ENCODE peak calls at places on chromosomes 3 and 15, in four cellular contexts. R is HepG2, Z is H1, N is K562. H is an unnamed sample.

GRCh38 chr3:146504546-146505197 is 35.3 kb upstream of the PLSCR2 start:
- DNase-seq in R (no peak), Z (no peak), N (no peak), H (no peak)

GRCh38 chr3:47394140-47394855 is 13.5 kb downstream of the PTPN23 start:
- DNase-seq in N (no peak), Z (no peak), R (peak; percentile 85), H (no peak)

GRCh38 chr15:92647467-92648163 is 8.0 kb downstream of the FAM174B start:
- DNase-seq in N (no peak), R (no peak), Z (no peak), H (no peak)

GRCh38 chr15:59473226-59473625 is 35.2 kb downstream of the FAM81A start:
- DNase-seq in R (no peak), N (no peak), Z (no peak), H (no peak)

GRCh38 chr15:93042691-93043378 is 46.2 kb downstream of the RGMA start:
- DNase-seq in R (no peak), N (no peak), Z (no peak), H (no peak)

GRCh38 chr3:114586119-114586518 is 292.3 kb downstream of the TIGIT start:
- DNase-seq in R (peak; percentile 9), N (no peak), Z (no peak), H (no peak)

GRCh38 chr3:30225021-30225420 is 381.4 kb upstream of the TGFBR2 start:
- DNase-seq in R (no peak), N (no peak), Z (no peak), H (no peak)

GRCh38 chr15:46703352-46703861 is 1013.9 kb upstream of the SEMA6D start:
- DNase-seq in R (no peak), Z (no peak), N (no peak), H (no peak)

GRCh38 chr3:114508208-114508607 is 214.4 kb downstream of the TIGIT start:
- DNase-seq in Z (no peak), R (no peak), N (no peak), H (no peak)

GRCh38 chr15:73717802-73718201 is 33.6 kb downstream of the CD276 start:
- DNase-seq in N (no peak), R (no peak), Z (no peak), H (no peak)

GRCh38 chr3:12159227-12159601 is 502 bp upstream of the TIMP4 start:
- DNase-seq in N (no peak), Z (no peak), R (no peak), H (no peak)

GRCh38 chr15:33083232-33084006 is 111.1 kb downstream of the FMN1 start:
- DNase-seq in N (no peak), Z (no peak), R (no peak), H (no peak)

GRCh38 chr3:632571-633170 is 436.1 kb downstream of the CHL1 start:
- DNase-seq in Z (peak; percentile 81), N (peak; percentile 18), R (peak; percentile 32), H (peak; percentile 8)

GRCh38 chr3:33911525-33912322 is 113.3 kb downstream of the PDCD6IP start:
- DNase-seq in Z (no peak), N (peak; percentile 58), R (no peak), H (no peak)

GRCh38 chr15:52728899-52729298 is 49.7 kb upstream of the ATOSA start:
- DNase-seq in Z (no peak), R (no peak), N (no peak), H (no peak)

GRCh38 chr3:160601288-160601687 is 35.9 kb upstream of the KPNA4 start:
- DNase-seq in Z (no peak), R (no peak), N (no peak), H (no peak)

DNA sequence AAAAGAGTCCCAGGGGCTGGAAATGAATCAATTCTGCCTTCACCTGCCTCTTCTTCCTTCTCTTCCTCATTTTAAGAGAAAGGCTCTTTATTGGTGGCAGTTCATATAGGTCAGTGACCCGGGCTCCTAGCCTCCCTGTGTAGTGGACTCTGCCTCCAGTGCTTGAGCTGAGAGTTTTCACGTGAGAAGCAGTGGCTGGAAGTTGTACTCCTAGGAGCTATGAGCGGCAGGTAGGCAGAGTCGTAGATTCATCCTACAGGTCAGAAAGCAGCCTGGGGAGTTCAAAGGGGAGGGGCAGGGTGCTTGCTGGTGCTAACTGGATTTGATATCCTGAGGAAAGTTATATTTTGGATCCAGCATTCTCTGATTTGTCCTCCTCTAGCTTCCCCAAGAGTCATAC is 101.1 kb downstream of the RPLP1 start:
- DNase-seq in N (no peak), R (no peak), Z (no peak), H (no peak)
- TF ChIP-seq PHF8 in N (no peak), R (no peak), Z (no peak), H (no peak)

DNA sequence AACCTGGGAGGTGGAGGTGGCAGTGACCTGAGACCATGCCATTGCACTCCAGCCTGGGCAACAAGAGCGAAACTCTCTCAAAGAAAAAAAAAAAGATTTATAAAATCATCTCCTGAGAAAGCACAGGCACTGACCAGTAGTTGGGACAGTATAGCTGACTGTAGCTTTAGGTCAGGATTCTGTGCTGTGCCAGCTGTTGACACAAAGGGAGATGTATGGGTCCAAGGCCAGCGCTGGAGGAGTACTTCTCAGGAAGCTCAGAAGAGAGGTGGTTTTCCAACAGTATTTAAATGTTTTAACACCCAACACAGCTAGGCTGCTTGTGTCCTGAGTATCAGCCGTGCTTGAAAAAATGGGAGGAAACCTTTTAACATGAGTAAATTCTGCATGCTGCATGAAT is 6.4 kb downstream of the RAMAC start:
- DNase-seq in N (no peak), R (no peak), Z (no peak), H (no peak)
- TF ChIP-seq PHF8 in N (no peak), R (no peak), Z (no peak), H (no peak)

DNA sequence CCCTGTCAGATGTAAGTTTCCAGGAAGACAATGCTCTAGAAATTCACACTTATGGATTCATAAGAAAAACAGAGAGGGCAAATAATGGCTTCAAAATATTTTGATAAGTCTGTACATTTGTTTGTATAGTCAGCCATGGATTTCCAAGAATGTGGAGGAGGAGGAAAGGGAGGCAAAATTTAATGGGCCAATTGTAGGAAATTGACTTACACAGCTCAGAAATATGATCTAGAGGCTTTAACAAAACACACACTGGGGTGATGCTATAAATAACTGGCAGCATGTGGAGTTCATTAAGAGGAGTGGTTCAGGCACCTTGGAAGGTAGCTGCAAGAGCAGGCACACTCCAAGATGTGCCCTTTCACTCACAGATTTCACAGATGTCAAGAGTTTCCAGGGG is 193.4 kb upstream of the RASGRP1 start:
- DNase-seq in N (no peak), R (no peak), Z (no peak), H (no peak)
- TF ChIP-seq PHF8 in N (no peak), R (no peak), Z (no peak), H (no peak)

GRCh38 chr15:90762109-90762508 is 45.0 kb downstream of the BLM start:
- DNase-seq in R (no peak), Z (no peak), N (no peak), H (no peak)
- TF ChIP-seq PHF8 in R (no peak), Z (no peak), N (no peak), H (no peak)